ENCODE peak calls at places on chromosome 2, in five cellular contexts. R is neuronal stem cell, Z is IMR-90, F is mesendoderm, K is mesenchymal stem cell. C is an unnamed sample. For H3K79me1, the result is how much of the 10 kb centered on the place peaks cover.

GRCh38 chr2:101776172-101777043 is 78.9 kb downstream of the MAP4K4 start:
- DNase-seq in R (no peak), Z (no peak), F (peak), K (no peak), C (no peak)

GRCh38 chr2:102770506-102770905 is 8.7 kb downstream of the TMEM182 start:
- DNase-seq in R (no peak), Z (peak), F (no peak), K (no peak), C (no peak)

GRCh38 chr2:168490015-168490874 is 34.2 kb downstream of the CERS6 start:
- DNase-seq in R (no peak), Z (peak), F (peak), K (peak), C (no peak)

GRCh38 chr2:161116463-161116960 is 43.7 kb upstream of the TANK start:
- DNase-seq in R (no peak), Z (no peak), F (no peak), K (no peak), C (no peak)

GRCh38 chr2:128779301-128780095 is 460.8 kb upstream of the HS6ST1 start:
- DNase-seq in R (no peak), Z (no peak), F (peak), K (no peak), C (peak)

GRCh38 chr2:173612354-173612753 is 257.7 kb downstream of the CDCA7 start:
- DNase-seq in R (no peak), Z (no peak), F (no peak), K (no peak), C (no peak)

GRCh38 chr2:190575263-190575662 is 40.7 kb upstream of the NEMP2 start:
- DNase-seq in R (no peak), Z (no peak), F (no peak), K (no peak), C (no peak)

GRCh38 chr2:148899638-148900318 is 24.8 kb downstream of the KIF5C start:
- DNase-seq in R (no peak), Z (no peak), F (no peak), K (no peak), C (no peak)

GRCh38 chr2:44623622-44624351 is 262.0 kb downstream of the CAMKMT start:
- DNase-seq in R (no peak), Z (no peak), F (no peak), K (no peak), C (no peak)

GRCh38 chr2:128427356-128427755 is 108.7 kb upstream of the HS6ST1 start:
- DNase-seq in R (no peak), Z (no peak), F (no peak), K (no peak), C (no peak)

GRCh38 chr2:234494361-234495075 is 2.4 kb downstream of the ARL4C start:
- DNase-seq in R (peak), Z (peak), F (peak), K (peak), C (no peak)

GRCh38 chr2:235709969-235710879 is 216.4 kb downstream of the AGAP1 start:
- DNase-seq in R (peak), Z (no peak), F (no peak), K (no peak), C (no peak)

GRCh38 chr2:24544456-24545115 is 53.5 kb downstream of the NCOA1 start:
- DNase-seq in R (no peak), Z (no peak), F (no peak), K (no peak), C (no peak)

GRCh38 chr2:101064868-101065549 is 62.9 kb downstream of the RPL31 start:
- DNase-seq in R (no peak), Z (peak), F (no peak), K (peak), C (no peak)

GRCh38 chr2:55168221-55169154 is 63.6 kb downstream of the CLHC1 start:
- DNase-seq in R (no peak), Z (peak), F (peak), K (peak), C (no peak)

GRCh38 chr2:197345846-197346370 is 35.3 kb upstream of the ANKRD44 start:
- DNase-seq in R (no peak), Z (peak), F (no peak), K (no peak), C (no peak)

GRCh38 chr2:95234806-95235205 is 27.5 kb downstream of the ZNF892 start:
- DNase-seq in R (no peak), Z (no peak), F (no peak), K (no peak), C (no peak)

GRCh38 chr2:10839813-10840212 is 27.2 kb upstream of the PDIA6 start:
- DNase-seq in R (no peak), Z (peak), F (peak), K (peak), C (peak)

GRCh38 chr2:85971369-85971768 is 82.6 kb upstream of the ST3GAL5 start:
- DNase-seq in R (no peak), Z (peak), F (no peak), K (peak), C (no peak)

GRCh38 chr2:86107031-86107430 is 996 bp downstream of the PTCD3 start:
- DNase-seq in R (no peak), Z (no peak), F (peak), K (peak), C (no peak)

GRCh38 chr2:107380912-107381311 is 445.8 kb upstream of the RGPD4 start:
- DNase-seq in R (no peak), Z (no peak), F (peak), K (no peak), C (no peak)

GRCh38 chr2:74252862-74253261 is 54.4 kb downstream of the MTHFD2 start:
- DNase-seq in R (no peak), Z (no peak), F (no peak), K (no peak), C (no peak)

GRCh38 chr2:62469558-62469957 is 36.4 kb downstream of the TMEM17 start:
- DNase-seq in R (no peak), Z (no peak), F (no peak), K (no peak), C (no peak)

GRCh38 chr2:215729985-215730620 is 283.2 kb downstream of the MREG start:
- DNase-seq in R (no peak), Z (peak), F (no peak), K (no peak), C (no peak)

GRCh38 chr2:209208211-209208610 is 215.6 kb upstream of the MAP2 start:
- DNase-seq in R (peak), Z (no peak), F (peak), K (peak), C (peak)

GRCh38 chr2:224038049-224038829 is 847 bp downstream of the SERPINE2 start:
- DNase-seq in R (peak), Z (peak), F (peak), K (peak), C (peak)

GRCh38 chr2:37600735-37601134 is 70.7 kb downstream of the CDC42EP3 start:
- DNase-seq in R (no peak), Z (no peak), F (no peak), K (no peak), C (no peak)

GRCh38 chr2:37167636-37168182 is 10.9 kb upstream of the EIF2AK2 start:
- DNase-seq in R (no peak), Z (no peak), F (no peak), K (no peak), C (no peak)

GRCh38 chr2:241857041-241857541 is 1.6 kb downstream of the PDCD1 start:
- DNase-seq in R (no peak), Z (no peak), F (no peak), K (no peak), C (no peak)

GRCh38 chr2:66899109-66899508 is 464.2 kb downstream of the MEIS1 start:
- DNase-seq in R (no peak), Z (no peak), F (no peak), K (no peak), C (no peak)

GRCh38 chr2:11582526-11583202 is 48.8 kb downstream of the GREB1 start:
- DNase-seq in R (peak), Z (peak), F (peak), K (peak), C (peak)

GRCh38 chr2:100289020-100289419 is 33.3 kb downstream of the LONRF2 start:
- DNase-seq in R (no peak), Z (no peak), F (no peak), K (peak), C (no peak)

GRCh38 chr2:156883828-156884615 is 373.5 kb upstream of the GALNT5 start:
- DNase-seq in R (no peak), Z (peak), F (peak), K (peak), C (no peak)

GRCh38 chr2:85911836-85912692 is 23.3 kb upstream of the ST3GAL5 start:
- DNase-seq in R (no peak), Z (peak), F (no peak), K (peak), C (no peak)

GRCh38 chr2:162430323-162430722 is 86.4 kb downstream of the GCA start:
- DNase-seq in R (no peak), Z (no peak), F (peak), K (no peak), C (no peak)

GRCh38 chr2:55585451-55586079 is 31.9 kb downstream of the PPP4R3B start:
- DNase-seq in R (no peak), Z (peak), F (peak), K (peak), C (no peak)

GRCh38 chr2:2328847-2329246 is 2.2 kb downstream of the MYT1L start:
- DNase-seq in R (peak), Z (no peak), F (peak), K (no peak), C (peak)

GRCh38 chr2:75146903-75147332 is 52.4 kb downstream of the TACR1 start:
- DNase-seq in R (no peak), Z (peak), F (no peak), K (peak), C (no peak)

GRCh38 chr2:64128943-64129391 is 15.3 kb downstream of the PELI1 start:
- DNase-seq in R (no peak), Z (peak), F (no peak), K (no peak), C (no peak)

DNA sequence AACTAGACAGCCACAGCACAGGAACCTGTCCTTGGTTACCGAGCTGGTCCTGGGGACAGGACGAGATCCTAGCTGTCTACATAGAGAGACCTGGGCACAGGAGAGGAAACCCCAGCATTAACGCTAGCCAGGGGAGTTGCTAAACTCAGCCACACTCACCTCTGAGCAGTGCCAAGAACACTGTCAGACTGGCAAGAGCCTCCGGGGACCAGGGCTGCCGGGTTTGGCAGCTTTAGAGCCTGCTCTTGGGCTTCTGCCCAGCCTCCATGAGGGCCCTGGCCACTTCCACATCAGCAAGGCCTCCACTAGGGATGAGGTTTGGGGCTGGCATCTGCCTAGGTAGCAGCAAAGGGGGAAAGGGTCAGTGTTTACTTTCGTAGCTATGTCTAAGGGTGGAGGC is 6.7 kb downstream of the TMBIM1 start:
- DNase-seq in R (no peak), Z (peak), F (no peak), K (no peak), C (no peak)
- H3K79me1 ChIP-seq in R (under half), Z (under half), F (under half), K (under half), C (under half)

DNA sequence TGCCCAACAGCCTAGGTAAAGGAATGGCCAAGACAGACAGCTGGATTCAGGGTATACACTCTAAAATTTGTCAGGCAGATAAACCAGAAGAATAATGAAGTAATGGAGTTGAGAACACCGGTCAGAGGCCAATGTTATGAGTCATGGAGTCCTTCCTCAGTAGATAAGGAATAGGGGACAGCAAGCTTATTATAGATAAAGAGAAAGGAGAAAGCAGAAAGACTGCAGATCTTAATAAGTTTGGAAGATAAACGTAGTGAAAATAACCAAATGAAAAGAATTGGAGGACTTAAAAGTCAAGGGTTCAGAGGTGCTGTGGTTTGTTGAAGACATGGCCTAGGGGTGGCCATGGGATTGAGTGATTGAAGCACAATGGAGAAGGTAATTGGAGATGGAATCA is 63.5 kb upstream of the NFE2L2 start:
- DNase-seq in R (no peak), Z (peak), F (no peak), K (no peak), C (no peak)
- H3K79me1 ChIP-seq in R (under half), Z (under half), F (under half), K (under half), C (under half)

GRCh38 chr2:238810321-238810720 is 37.6 kb upstream of the TWIST2 start:
- DNase-seq in R (no peak), Z (no peak), F (no peak), K (no peak), C (no peak)

GRCh38 chr2:238811293-238811692 is 36.6 kb upstream of the TWIST2 start:
- DNase-seq in R (no peak), Z (peak), F (no peak), K (no peak), C (no peak)

GRCh38 chr2:238811765-238812164 is 36.1 kb upstream of the TWIST2 start:
- DNase-seq in R (no peak), Z (no peak), F (no peak), K (no peak), C (no peak)

GRCh38 chr2:238813109-238813508 is 34.8 kb upstream of the TWIST2 start:
- DNase-seq in R (no peak), Z (no peak), F (no peak), K (no peak), C (peak)

GRCh38 chr2:238808761-238809160 is 39.1 kb upstream of the TWIST2 start:
- DNase-seq in R (no peak), Z (no peak), F (no peak), K (no peak), C (no peak)
- H3K79me1 ChIP-seq in R (under half), Z (under half), F (under half), K (under half), C (under half)

GRCh38 chr2:20579866-20580265 is 71.0 kb downstream of the HS1BP3 start:
- DNase-seq in R (no peak), Z (no peak), F (no peak), K (no peak), C (no peak)

GRCh38 chr2:20580690-20581437 is 70.0 kb downstream of the HS1BP3 start:
- DNase-seq in R (no peak), Z (peak), F (no peak), K (no peak), C (no peak)

GRCh38 chr2:20577495-20578235 is 73.2 kb downstream of the HS1BP3 start:
- DNase-seq in R (no peak), Z (peak), F (no peak), K (peak), C (no peak)

GRCh38 chr2:20578266-20578894 is 72.5 kb downstream of the HS1BP3 start:
- DNase-seq in R (no peak), Z (no peak), F (no peak), K (no peak), C (no peak)

DNA sequence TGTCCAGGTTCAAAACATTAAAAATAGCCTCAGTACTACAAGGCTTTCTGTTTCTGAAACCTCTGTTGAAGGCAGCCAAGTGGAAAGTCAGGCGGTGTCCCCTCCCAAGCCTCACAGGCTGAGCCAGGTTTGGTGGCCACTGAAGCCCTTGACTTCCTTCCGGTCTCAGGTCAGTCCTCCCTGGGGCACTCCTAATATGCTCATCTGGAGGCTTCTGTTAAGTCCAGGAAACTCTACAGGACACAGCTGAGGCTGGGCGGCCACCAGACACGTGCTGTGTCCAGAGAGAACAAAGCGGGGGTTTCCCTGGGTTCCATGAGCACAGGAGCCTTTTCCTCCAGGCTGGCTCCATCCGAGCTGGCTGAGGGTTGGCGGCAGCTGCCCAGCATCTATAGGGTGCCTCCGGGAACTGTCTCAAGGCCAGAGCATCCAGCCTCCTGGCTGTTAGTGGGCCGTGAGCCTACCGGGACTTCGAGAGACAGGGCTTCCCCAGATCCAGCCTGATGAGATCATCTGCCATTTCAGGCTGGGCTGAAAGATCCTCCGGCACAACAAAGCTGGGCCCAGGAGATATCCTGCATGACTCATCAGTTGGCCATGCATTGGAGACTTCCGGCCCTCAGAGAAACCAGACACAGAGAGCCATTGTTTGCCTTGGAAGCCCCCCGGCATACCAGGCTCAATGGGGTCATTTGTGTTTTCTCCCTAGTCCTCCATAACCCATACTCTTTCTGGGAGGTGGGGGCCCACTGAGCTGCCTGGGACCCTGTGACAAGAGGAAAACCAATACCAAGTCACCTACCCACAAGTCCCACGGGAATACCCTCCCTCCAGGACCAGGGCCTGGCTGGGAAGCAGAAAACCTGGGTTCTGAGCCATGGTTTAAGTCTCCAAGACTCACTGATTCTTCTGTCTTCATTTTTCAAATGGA is 71.7 kb downstream of the HS1BP3 start:
- DNase-seq in R (no peak), Z (peak), F (peak), K (peak), C (peak)
- H3K79me1 ChIP-seq in R (under half), Z (under half), F (under half), K (under half), C (under half)

GRCh38 chr2:236714061-236714460 is 144.4 kb downstream of the ACKR3 start:
- DNase-seq in R (no peak), Z (no peak), F (no peak), K (no peak), C (no peak)
- H3K79me1 ChIP-seq in R (under half), Z (under half), F (under half), K (under half), C (under half)

DNA sequence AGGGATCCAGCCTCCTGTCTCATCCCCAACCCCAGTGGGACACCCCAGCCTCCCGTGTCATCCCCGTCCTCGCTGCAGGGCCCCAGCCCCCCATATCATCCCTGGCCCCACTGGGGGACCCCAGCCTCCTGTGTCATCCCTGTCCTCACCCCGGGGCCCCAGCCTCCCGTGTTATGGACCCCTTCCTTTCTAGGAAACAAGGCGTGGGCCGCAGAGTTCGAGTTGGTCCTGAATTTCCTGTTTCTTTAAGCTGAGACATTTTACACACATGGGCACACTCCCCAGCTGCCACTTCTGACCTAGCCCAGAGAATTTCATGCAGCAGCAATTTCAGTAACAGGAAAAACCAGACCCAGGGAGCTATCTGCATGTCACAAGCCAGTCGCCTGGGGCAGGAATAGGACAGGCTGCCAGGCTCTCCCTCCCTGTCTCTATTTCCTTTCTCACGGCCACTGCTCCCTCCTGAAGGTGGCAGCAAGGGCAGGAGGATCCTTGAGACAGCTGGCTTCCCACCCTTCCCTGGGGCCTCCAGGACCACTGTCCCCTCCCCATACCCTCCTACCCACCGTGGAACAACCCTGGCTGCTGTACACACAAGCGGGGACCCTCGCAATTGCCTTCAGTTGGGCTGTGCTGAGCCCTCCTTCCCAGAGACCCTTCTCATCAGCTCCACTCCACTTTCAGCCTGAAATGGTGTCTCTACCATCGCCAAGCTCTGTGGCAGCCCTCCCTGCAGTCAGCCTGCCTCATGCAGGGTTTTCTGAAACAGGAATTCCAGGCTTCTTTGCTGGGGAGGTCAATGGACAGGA is 141.9 kb upstream of the ID2 start:
- DNase-seq in R (no peak), Z (no peak), F (peak), K (peak), C (peak)
- H3K79me1 ChIP-seq in R (under half), Z (under half), F (under half), K (under half), C (under half)

DNA sequence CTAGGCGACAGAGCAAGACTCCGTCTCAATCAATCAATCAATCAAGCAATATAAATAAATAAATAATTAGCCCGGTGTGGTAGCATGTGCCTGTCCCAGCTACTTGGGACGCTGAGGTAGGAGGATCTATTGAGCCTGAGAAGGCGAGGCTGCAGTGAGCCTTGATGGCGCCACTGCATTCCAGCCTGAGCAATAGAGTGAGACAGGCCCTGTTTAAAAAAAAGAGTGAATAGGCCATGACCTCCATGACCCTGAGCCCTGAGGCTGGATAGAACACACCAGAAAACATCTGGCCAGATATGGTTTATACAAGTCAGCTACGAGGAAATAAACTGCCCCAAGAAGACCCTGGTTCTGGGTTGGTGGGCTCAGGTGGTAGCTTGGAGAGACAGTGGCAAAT is 20.4 kb upstream of the SEMA4C start:
- DNase-seq in R (no peak), Z (no peak), F (no peak), K (no peak), C (no peak)
- H3K79me1 ChIP-seq in R (under half), Z (under half), F (under half), K (under half), C (under half)

GRCh38 chr2:48380989-48381625 is 148.8 kb upstream of the STON1 start:
- DNase-seq in R (no peak), Z (peak), F (no peak), K (no peak), C (no peak)
- H3K79me1 ChIP-seq in R (under half), Z (under half), F (under half), K (under half), C (under half)